ENCODE peak calls at places on chromosome 10, in seven cellular contexts. H is GM12865, N is OCI-LY7, P is omental fat pad, I is DND-41, S is keratinocyte, J is NCI-H2081. T is an unnamed sample.

GRCh38 chr10:69397972-69398371 is 18.7 kb downstream of the TACR2 start:
- DNase-seq in N (no peak), P (no peak), H (no peak), J (no peak), S (no peak), I (no peak), T (no peak)

GRCh38 chr10:114821293-114821914 is at the start of gene FHIP2A:
- DNase-seq in J (peak), I (peak), P (peak), S (no peak), N (peak), H (peak), T (peak)

GRCh38 chr10:96548589-96548988 is 34.9 kb upstream of the TLL2 start:
- DNase-seq in J (no peak), I (no peak), H (no peak), S (no peak), P (no peak), N (no peak), T (no peak)

GRCh38 chr10:72323108-72323932 is 31.4 kb downstream of the DNAJB12 start:
- DNase-seq in I (no peak), H (no peak), P (no peak), J (no peak), N (no peak), S (no peak), T (no peak)

GRCh38 chr10:69742928-69743602 is 58.6 kb upstream of the COL13A1 start:
- DNase-seq in I (peak), H (no peak), J (peak), N (no peak), S (no peak), P (no peak), T (no peak)

GRCh38 chr10:46530249-46531186 is 25.9 kb downstream of the GPRIN2 start:
- DNase-seq in S (no peak), J (no peak), H (no peak), N (no peak), I (no peak), P (no peak), T (no peak)

GRCh38 chr10:79074732-79075131 is 6.0 kb downstream of the ZMIZ1 start:
- DNase-seq in J (no peak), H (no peak), S (no peak), P (no peak), I (no peak), N (no peak), T (no peak)

GRCh38 chr10:1047937-1048336 is 982 bp downstream of the IDI1 start:
- DNase-seq in J (no peak), H (peak), I (peak), P (no peak), N (peak), S (no peak), T (no peak)

GRCh38 chr10:85594239-85594638 is 772.4 kb downstream of the GRID1 start:
- DNase-seq in J (no peak), S (no peak), P (no peak), H (no peak), N (no peak), I (no peak), T (peak)

GRCh38 chr10:114607358-114607998 is 50.6 kb downstream of the ABLIM1 start:
- DNase-seq in P (no peak), S (no peak), N (no peak), H (no peak), I (no peak), J (no peak), T (no peak)

GRCh38 chr10:118594392-118595063 is 920 bp downstream of the PRLHR start:
- DNase-seq in S (no peak), P (no peak), N (no peak), H (peak), J (no peak), I (peak), T (peak)

GRCh38 chr10:77383861-77384553 is 253.6 kb downstream of the KCNMA1 start:
- DNase-seq in I (no peak), H (no peak), J (no peak), S (no peak), P (no peak), N (no peak), T (no peak)

GRCh38 chr10:4549254-4549653 is 276.8 kb upstream of the AKR1E2 start:
- DNase-seq in H (no peak), P (no peak), N (no peak), I (no peak), S (no peak), J (no peak), T (no peak)

GRCh38 chr10:9069136-9069535 is 1014.6 kb downstream of the GATA3 start:
- DNase-seq in P (no peak), J (no peak), S (peak), N (no peak), I (no peak), H (no peak), T (no peak)

GRCh38 chr10:74104480-74104879 is 46.1 kb downstream of the AP3M1 start:
- DNase-seq in I (no peak), H (no peak), J (no peak), P (no peak), N (no peak), S (no peak), T (no peak)

GRCh38 chr10:43846187-43846680 is 197.6 kb upstream of the ZNF32 start:
- DNase-seq in P (no peak), N (no peak), I (peak), J (no peak), S (no peak), H (peak), T (peak)

GRCh38 chr10:5779753-5780152 is 33.5 kb downstream of the GDI2 start:
- DNase-seq in J (no peak), N (no peak), H (no peak), I (no peak), P (no peak), S (no peak), T (no peak)

GRCh38 chr10:1243486-1244182 is 187.4 kb downstream of the WDR37 start:
- DNase-seq in N (no peak), S (no peak), I (no peak), P (no peak), H (no peak), J (no peak), T (no peak)

GRCh38 chr10:71431945-71432905 is 35.5 kb downstream of the CDH23 start:
- DNase-seq in S (no peak), I (no peak), H (no peak), P (no peak), J (no peak), N (no peak), T (no peak)

GRCh38 chr10:94308866-94309265 is 53.9 kb downstream of the NOC3L start:
- DNase-seq in J (no peak), H (no peak), P (no peak), N (no peak), S (no peak), I (no peak), T (no peak)

GRCh38 chr10:101263146-101263837 is 34.0 kb upstream of the LBX1 start:
- DNase-seq in S (no peak), J (no peak), P (no peak), H (no peak), I (no peak), N (no peak), T (no peak)

GRCh38 chr10:3784510-3785250 is at the start of gene KLF6:
- DNase-seq in N (peak), I (peak), J (no peak), H (peak), S (no peak), P (no peak), T (peak)

GRCh38 chr10:61157182-61157581 is 213.2 kb upstream of the RHOBTB1 start:
- DNase-seq in J (no peak), I (no peak), S (no peak), P (no peak), H (no peak), N (no peak), T (no peak)

GRCh38 chr10:3407208-3407607 is 234.6 kb upstream of the PITRM1 start:
- DNase-seq in N (no peak), I (no peak), S (no peak), H (no peak), P (no peak), J (no peak), T (no peak)